ENCODE peak calls at places on chromosome 17, in seven cellular contexts. S is gastrocnemius medialis, D is ovary, O is right atrium auricular region, Y is uterus, Z is H1, B is heart right ventricle. I is an unnamed sample.
A peak's percentile ranks its signal among the peaks of the same experiment; 100 is the strongest.

GRCh38 chr17:83143817-83144231 is 64.4 kb downstream of the METRNL start:
- DNase-seq in S (no peak), Z (no peak), O (peak; percentile 51), D (no peak), B (no peak), Y (no peak), I (no peak)

GRCh38 chr17:67813803-67814180 is 11.5 kb upstream of the BPTF start:
- DNase-seq in S (no peak), Z (no peak), B (no peak), D (no peak), O (no peak), Y (no peak), I (no peak)

GRCh38 chr17:2707721-2708584 is 3.6 kb downstream of the CLUH start:
- DNase-seq in Y (peak; percentile 44), Z (no peak), O (no peak), S (peak; percentile 88), B (peak; percentile 81), D (peak; percentile 66), I (no peak)

GRCh38 chr17:78644971-78645370 is 67.8 kb upstream of the DNAH17 start:
- DNase-seq in O (no peak), Y (no peak), S (no peak), Z (no peak), B (no peak), D (no peak), I (no peak)

GRCh38 chr17:79458356-79458755 is 152.5 kb downstream of the RBFOX3 start:
- DNase-seq in Y (no peak), B (no peak), O (no peak), D (no peak), S (no peak), Z (no peak), I (no peak)

GRCh38 chr17:56912105-56912999 is 1.5 kb downstream of the TRIM25 start:
- DNase-seq in S (peak; percentile 72), O (peak; percentile 82), Z (no peak), B (peak; percentile 15), Y (peak; percentile 68), D (peak; percentile 57), I (no peak)

GRCh38 chr17:69907081-69907847 is 167.8 kb upstream of the KCNJ16 start:
- DNase-seq in Y (no peak), S (no peak), O (peak; percentile 65), Z (no peak), D (no peak), B (peak; percentile 19), I (no peak)

GRCh38 chr17:12620200-12620720 is 45.4 kb upstream of the MYOCD start:
- DNase-seq in Y (no peak), S (no peak), D (no peak), B (no peak), O (no peak), Z (no peak), I (no peak)

GRCh38 chr17:40323731-40324650 is 15.0 kb downstream of the RARA start:
- DNase-seq in Y (no peak), S (no peak), B (peak; percentile 89), Z (no peak), D (peak; percentile 73), O (no peak), I (peak; percentile 68)

GRCh38 chr17:7067198-7067597 is 12.9 kb downstream of the CLEC10A start:
- DNase-seq in S (no peak), Z (no peak), O (no peak), Y (no peak), B (no peak), D (no peak), I (no peak)

GRCh38 chr17:9666461-9667050 is 21.2 kb downstream of the USP43 start:
- DNase-seq in S (no peak), Z (no peak), D (no peak), O (no peak), B (no peak), Y (no peak), I (no peak)

GRCh38 chr17:77649717-77650211 is 308.7 kb upstream of the TNRC6C start:
- DNase-seq in S (no peak), D (no peak), Z (no peak), Y (no peak), B (no peak), O (no peak), I (no peak)

GRCh38 chr17:40038882-40039513 is 15.2 kb downstream of the MED24 start:
- DNase-seq in B (peak; percentile 87), Z (no peak), Y (peak; percentile 88), O (peak; percentile 91), S (peak; percentile 82), D (peak; percentile 81), I (peak; percentile 62)

GRCh38 chr17:6303664-6304063 is 131.3 kb downstream of the AIPL1 start:
- DNase-seq in Z (no peak), D (no peak), B (peak; percentile 25), Y (no peak), S (no peak), O (no peak), I (no peak)

GRCh38 chr17:80949451-80950421 is 41.9 kb upstream of the CHMP6 start:
- DNase-seq in D (peak; percentile 25), Z (no peak), Y (peak; percentile 16), B (no peak), O (no peak), S (no peak), I (no peak)

GRCh38 chr17:31571124-31571892 is 179.8 kb downstream of the RAB11FIP4 start:
- DNase-seq in S (peak; percentile 40), D (peak; percentile 94), O (peak; percentile 94), Y (peak; percentile 93), B (peak; percentile 82), Z (no peak), I (peak; percentile 41)

GRCh38 chr17:44007346-44008204 is 3.2 kb downstream of the NAGS start:
- DNase-seq in Y (no peak), S (no peak), D (no peak), Z (no peak), O (no peak), B (no peak), I (no peak)

GRCh38 chr17:63441654-63442053 is 4.5 kb downstream of the CYB561 start:
- DNase-seq in D (no peak), Y (no peak), Z (no peak), B (no peak), O (no peak), S (no peak), I (no peak)

GRCh38 chr17:63439682-63440081 is 6.4 kb downstream of the CYB561 start:
- DNase-seq in D (no peak), Y (no peak), O (no peak), S (no peak), B (no peak), Z (no peak), I (no peak)

GRCh38 chr17:63440770-63441335 is 5.3 kb downstream of the CYB561 start:
- DNase-seq in B (no peak), S (no peak), Y (no peak), D (no peak), O (no peak), Z (no peak), I (no peak)

GRCh38 chr17:63442074-63442473 is 4.0 kb downstream of the CYB561 start:
- DNase-seq in B (no peak), O (no peak), Z (no peak), S (no peak), D (no peak), Y (no peak), I (no peak)

DNA sequence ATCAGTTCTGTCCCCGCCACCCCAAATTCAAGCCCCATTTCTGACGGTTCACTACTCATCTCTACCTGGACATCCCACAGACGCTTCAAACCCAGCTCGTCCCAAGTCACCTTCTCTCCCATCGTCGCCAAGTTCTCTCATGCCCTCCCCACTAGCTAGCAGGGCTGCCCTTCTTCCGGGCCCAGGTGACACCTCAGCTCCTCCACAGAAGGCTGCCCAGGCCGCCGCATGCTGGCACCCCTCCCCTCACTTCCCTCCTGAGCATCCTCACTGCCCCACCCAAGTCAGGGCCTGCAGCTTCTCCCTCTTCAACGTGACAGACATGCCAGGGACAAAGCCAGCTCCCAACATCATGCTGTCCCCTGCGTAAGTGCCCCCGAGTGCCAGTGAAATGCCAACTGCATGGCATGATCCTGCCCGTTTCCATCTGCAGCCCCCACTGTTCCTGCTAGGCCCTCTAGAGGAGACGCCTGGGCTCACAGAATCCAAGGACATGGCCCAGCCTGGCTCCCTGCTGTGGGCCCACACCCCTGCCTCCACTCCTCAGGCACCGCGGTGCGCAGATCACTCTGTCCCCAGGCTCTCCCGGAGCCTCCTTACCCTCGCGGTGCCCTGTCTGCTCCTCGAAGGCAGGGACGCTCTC is 5.9 kb downstream of the CYB561 start:
- DNase-seq in O (no peak), Y (no peak), S (no peak), B (no peak), D (no peak), Z (no peak), I (no peak)
- TF ChIP-seq CTCF in O (no peak), Y (no peak), S (no peak), B (no peak), D (no peak), Z (peak; percentile 23), I (no peak)

GRCh38 chr17:29722411-29723198 is 99.9 kb upstream of the CORO6 start:
- DNase-seq in O (peak; percentile 79), Y (peak; percentile 47), B (peak; percentile 78), D (no peak), S (peak; percentile 66), Z (no peak), I (peak; percentile 56)

GRCh38 chr17:29717817-29718216 is 95.1 kb upstream of the CORO6 start:
- DNase-seq in Y (no peak), D (no peak), Z (no peak), O (no peak), S (no peak), B (no peak), I (no peak)

GRCh38 chr17:29718446-29719039 is 95.8 kb upstream of the CORO6 start:
- DNase-seq in D (no peak), Y (no peak), B (no peak), O (no peak), S (peak; percentile 19), Z (no peak), I (no peak)

GRCh38 chr17:29720471-29720990 is 97.8 kb upstream of the CORO6 start:
- DNase-seq in Y (no peak), S (no peak), Z (no peak), B (no peak), O (no peak), D (no peak), I (no peak)

GRCh38 chr17:29719469-29719868 is 96.8 kb upstream of the CORO6 start:
- DNase-seq in B (no peak), D (no peak), Y (no peak), S (no peak), Z (no peak), O (no peak), I (no peak)
- H3K4me1 ChIP-seq in B (peaks cover 53% of the 10 kb centered on the region), D (no peaks in the 10 kb centered on the region), Y (peaks cover 7% of the 10 kb centered on the region), S (peaks cover 88% of the 10 kb centered on the region), Z (no peaks in the 10 kb centered on the region), O (no peaks in the 10 kb centered on the region), I (no peaks in the 10 kb centered on the region)

GRCh38 chr17:35708951-35709350 is 22.5 kb upstream of the RASL10B start:
- DNase-seq in O (no peak), B (no peak), S (no peak), Y (no peak), D (no peak), Z (no peak), I (no peak)
- TF ChIP-seq CTCF in O (no peak), B (no peak), S (no peak), Y (no peak), D (no peak), Z (no peak), I (no peak)

DNA sequence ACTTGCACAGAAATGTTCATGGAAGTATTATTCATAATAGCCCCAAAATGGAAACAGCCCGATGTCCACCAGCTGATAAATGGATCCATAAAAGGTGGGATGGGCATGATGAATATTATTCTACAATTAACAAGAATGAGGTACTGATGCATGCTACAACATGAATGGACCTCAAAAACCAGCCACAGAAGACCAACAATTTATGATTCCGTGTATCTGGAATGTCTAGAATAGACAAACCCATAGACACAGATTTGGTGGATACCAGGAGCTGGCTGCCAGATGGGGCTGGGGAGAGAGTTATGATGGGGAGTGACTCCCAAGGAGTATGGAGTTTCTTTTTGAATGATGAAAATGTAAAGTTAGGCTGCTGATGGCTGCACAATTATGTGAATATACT is 10.8 kb upstream of the NAGLU start:
- DNase-seq in B (no peak), D (peak; percentile 2), Z (no peak), S (no peak), O (no peak), Y (peak; percentile 10), I (no peak)
- H3K4me1 ChIP-seq in B (peaks cover 60% of the 10 kb centered on the region), D (peaks cover 33% of the 10 kb centered on the region), Z (no peaks in the 10 kb centered on the region), S (peaks cover 52% of the 10 kb centered on the region), O (no peaks in the 10 kb centered on the region), Y (peaks cover 29% of the 10 kb centered on the region), I (peaks cover 8% of the 10 kb centered on the region)